ENCODE peak calls at places on chromosomes 11 and 22, in four cellular contexts. F, Q, I and S are unnamed samples.

GRCh38 chr11:121132211-121132976 is 31.4 kb downstream of the TECTA start:
- DNase-seq in I (no peak), F (no peak), Q (no peak), S (no peak)

GRCh38 chr11:420054-420910 is 5.5 kb upstream of the SIGIRR start:
- DNase-seq in I (no peak), F (no peak), Q (no peak), S (no peak)

GRCh38 chr22:29702931-29703594 is 16.7 kb upstream of the CABP7 start:
- DNase-seq in Q (peak), I (no peak), F (no peak), S (no peak)

GRCh38 chr22:47604563-47604962 is 842.1 kb downstream of the TBC1D22A start:
- DNase-seq in F (no peak), Q (no peak), I (no peak), S (no peak)

GRCh38 chr22:35350539-35351503 is 30.1 kb upstream of the HMOX1 start:
- DNase-seq in I (peak), F (peak), Q (peak), S (peak)

GRCh38 chr11:121351089-121351488 is 58.5 kb downstream of the SC5D start:
- DNase-seq in F (no peak), I (no peak), Q (no peak), S (no peak)

GRCh38 chr11:14309425-14310192 is 49.4 kb downstream of the RRAS2 start:
- DNase-seq in F (no peak), I (no peak), Q (no peak), S (no peak)

GRCh38 chr22:48371391-48371790 is 1456.3 kb downstream of the BRD1 start:
- DNase-seq in Q (no peak), I (no peak), F (no peak), S (no peak)

GRCh38 chr11:134291196-134291595 is 15.0 kb downstream of the GLB1L3 start:
- DNase-seq in I (no peak), Q (no peak), F (no peak), S (no peak)

GRCh38 chr11:72328366-72329224 is 84.6 kb upstream of the PHOX2A start:
- DNase-seq in F (peak), Q (no peak), I (no peak), S (no peak)

GRCh38 chr11:27722117-27722844 is 22.0 kb upstream of the BDNF start:
- DNase-seq in F (no peak), Q (no peak), I (peak), S (no peak)

GRCh38 chr11:96012086-96012824 is 88.3 kb upstream of the MTMR2 start:
- DNase-seq in I (peak), F (peak), Q (no peak), S (no peak)

GRCh38 chr11:105046898-105047579 is 1.9 kb upstream of the CARD16 start:
- DNase-seq in F (no peak), I (peak), Q (peak), S (no peak)

GRCh38 chr22:44530106-44530505 is 32.1 kb upstream of the RTL6 start:
- DNase-seq in I (no peak), F (no peak), Q (no peak), S (no peak)

GRCh38 chr11:10350341-10350740 is 45.5 kb downstream of the ADM start:
- DNase-seq in F (no peak), I (no peak), Q (no peak), S (no peak)

GRCh38 chr11:2940166-2940929 is 11.1 kb upstream of the PHLDA2 start:
- DNase-seq in I (peak), Q (peak), F (peak), S (no peak)

GRCh38 chr22:42179616-42180015 is 49.0 kb upstream of the CYP2D6 start:
- DNase-seq in I (no peak), F (no peak), Q (no peak), S (no peak)

GRCh38 chr11:28701760-28702449 is 593.7 kb downstream of the METTL15 start:
- DNase-seq in F (no peak), I (peak), Q (no peak), S (no peak)

GRCh38 chr11:120326228-120326627 is 1.1 kb downstream of the TLCD5 start:
- DNase-seq in Q (no peak), F (no peak), I (no peak), S (no peak)

GRCh38 chr11:42299780-42300179 is 840.3 kb upstream of the LRRC4C start:
- DNase-seq in Q (no peak), F (no peak), I (no peak), S (no peak)

GRCh38 chr11:71451596-71452353 is 1.2 kb upstream of the NADSYN1 start:
- DNase-seq in I (peak), F (no peak), Q (peak), S (peak)

GRCh38 chr22:37232140-37232998 is 11.7 kb downstream of the RAC2 start:
- DNase-seq in Q (no peak), I (no peak), F (no peak), S (no peak)

GRCh38 chr11:73493838-73494598 is 103.9 kb downstream of the FAM168A start:
- DNase-seq in Q (no peak), F (no peak), I (peak), S (peak)

GRCh38 chr11:77191429-77191822 is 63.4 kb downstream of the MYO7A start:
- DNase-seq in Q (no peak), I (no peak), F (no peak), S (no peak)

GRCh38 chr11:61888043-61888442 is 3.3 kb downstream of the FADS3 start:
- DNase-seq in I (peak), F (peak), Q (peak), S (peak)

GRCh38 chr22:39543095-39543494 is 10.5 kb upstream of the RPS19BP1 start:
- DNase-seq in F (no peak), I (no peak), Q (no peak), S (no peak)

GRCh38 chr22:17137226-17137625 is 16.1 kb upstream of the TMEM121B start:
- DNase-seq in Q (no peak), I (no peak), F (no peak), S (no peak)

GRCh38 chr22:36253523-36254490 is 874 bp downstream of the APOL1 start:
- DNase-seq in Q (peak), I (peak), F (no peak), S (peak)

GRCh38 chr11:3198815-3199214 is 19.8 kb downstream of the MRGPRG start:
- DNase-seq in Q (no peak), I (no peak), F (no peak), S (no peak)

GRCh38 chr11:68848429-68848828 is 6.7 kb upstream of the CPT1A start:
- DNase-seq in F (no peak), Q (no peak), I (no peak), S (no peak)

GRCh38 chr11:62552931-62553838 is 6.6 kb upstream of the AHNAK start:
- DNase-seq in Q (peak), I (peak), F (peak), S (peak)

GRCh38 chr22:27531782-27532530 is 269.6 kb downstream of the MN1 start:
- DNase-seq in I (no peak), F (no peak), Q (no peak), S (peak)

GRCh38 chr11:9280655-9281301 is 15.6 kb upstream of the DENND5A start:
- DNase-seq in I (no peak), Q (no peak), F (no peak), S (no peak)

GRCh38 chr11:118635237-118635591 is 27.8 kb downstream of the PHLDB1 start:
- DNase-seq in I (peak), F (no peak), Q (peak), S (peak)

GRCh38 chr11:6919698-6920097 is 1.1 kb upstream of the OR2D3 start:
- DNase-seq in Q (no peak), F (no peak), I (no peak), S (no peak)

GRCh38 chr11:24781288-24781687 is 284.4 kb downstream of the LUZP2 start:
- DNase-seq in Q (no peak), I (no peak), F (no peak), S (no peak)

GRCh38 chr11:62687508-62688396 is 1.6 kb downstream of the LRRN4CL start:
- DNase-seq in I (no peak), F (no peak), Q (no peak), S (no peak)

GRCh38 chr11:57601297-57601696 is 3.8 kb downstream of the SERPING1 start:
- DNase-seq in Q (no peak), F (no peak), I (no peak), S (no peak)

GRCh38 chr11:128720522-128720985 is 26.7 kb downstream of the FLI1 start:
- DNase-seq in Q (no peak), F (no peak), I (no peak), S (no peak)
- TF ChIP-seq POLR2A in Q (no peak), F (no peak), I (no peak), S (no peak)

DNA sequence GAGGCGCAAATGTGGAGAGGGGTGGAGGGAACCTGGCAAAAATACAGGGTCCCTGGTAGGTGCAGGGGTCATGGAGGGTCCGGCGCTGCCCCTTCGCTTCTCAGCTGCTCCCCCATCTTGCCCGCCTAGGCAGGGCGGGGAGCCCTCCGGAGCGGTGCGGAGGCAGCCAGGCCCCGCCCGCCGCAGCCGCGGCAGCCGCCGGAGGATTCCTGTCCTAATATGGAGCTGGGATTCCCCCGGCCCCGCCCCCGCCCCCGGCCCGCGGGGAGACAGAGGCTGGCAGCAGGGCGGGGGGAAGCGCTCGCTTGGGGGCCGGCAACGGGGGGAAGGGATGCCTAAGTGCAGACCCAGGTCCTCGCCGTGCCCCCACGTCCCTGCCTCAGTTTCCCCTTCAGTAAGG is 1.0 kb upstream of the NPAS4 start:
- DNase-seq in F (peak), I (no peak), Q (no peak), S (peak)
- H3K4me3 ChIP-seq in F (no peak), I (no peak), Q (no peak), S (no peak)

GRCh38 chr22:45818130-45819085 is 146.8 kb downstream of the ATXN10 start:
- DNase-seq in Q (peak), F (no peak), I (peak), S (peak)
- H3K27ac ChIP-seq in Q (no peak), F (no peak), I (no peak), S (peak)

GRCh38 chr11:1546536-1547466 is 25.3 kb downstream of the DUSP8 start:
- DNase-seq in I (peak), Q (peak), F (peak), S (peak)
- TF ChIP-seq POLR2A in I (no peak), Q (no peak), F (no peak), S (no peak)

GRCh38 chr11:30016588-30017363 is at the start of gene KCNA4:
- DNase-seq in I (peak), Q (peak), F (no peak), S (no peak)
- H3K4me3 ChIP-seq in I (peak), Q (peak), F (peak), S (peak)

GRCh38 chr11:19952101-19952605 is 208.1 kb downstream of the DBX1 start:
- DNase-seq in I (no peak), Q (no peak), F (no peak), S (no peak)
- H3K27ac ChIP-seq in I (no peak), Q (no peak), F (no peak), S (no peak)